ENCODE peak calls at places on chromosomes 5 and 9, in six cellular contexts. F is HCT116, A is HepG2, H is GM12878, D is H1, P is K562. Q is an unnamed sample.

GRCh38 chr9:129759329-129759728 is 6.5 kb upstream of the PTGES start:
- DNase-seq in F (no peak), A (no peak), D (no peak), P (no peak), H (no peak), Q (no peak)

GRCh38 chr9:113187935-113188595 is 33.0 kb downstream of the FKBP15 start:
- DNase-seq in A (peak; percentile 4), H (no peak), D (no peak), P (no peak), F (peak; percentile 6), Q (no peak)

GRCh38 chr9:108885643-108886348 is 23.7 kb downstream of the ACTL7A start:
- DNase-seq in A (peak; percentile 100), F (peak; percentile 2), D (no peak), H (peak; percentile 81), P (peak; percentile 88), Q (peak; percentile 23)

GRCh38 chr5:32339198-32339597 is 26.5 kb upstream of the MTMR12 start:
- DNase-seq in A (no peak), D (no peak), P (peak; percentile 41), H (no peak), F (peak; percentile 39), Q (no peak)

GRCh38 chr9:89850633-89851325 is 246.0 kb downstream of the GADD45G start:
- DNase-seq in A (no peak), P (no peak), H (no peak), D (no peak), F (no peak), Q (no peak)

GRCh38 chr9:111798786-111799185 is 4.0 kb upstream of the SHOC1 start:
- DNase-seq in A (no peak), H (no peak), P (no peak), D (no peak), F (no peak), Q (no peak)

GRCh38 chr5:81631124-81631523 is 119.8 kb downstream of the SSBP2 start:
- DNase-seq in D (no peak), F (no peak), H (peak; percentile 51), P (no peak), A (no peak), Q (no peak)

GRCh38 chr5:131854134-131854533 is 57.3 kb upstream of the FNIP1 start:
- DNase-seq in P (no peak), D (no peak), A (no peak), H (peak; percentile 8), F (no peak), Q (no peak)

GRCh38 chr5:168301593-168302388 is 10.3 kb downstream of the WWC1 start:
- DNase-seq in P (no peak), D (no peak), F (peak; percentile 89), A (no peak), H (no peak), Q (no peak)

GRCh38 chr9:90915693-90916092 is 114.1 kb downstream of the SYK start:
- DNase-seq in A (no peak), H (no peak), P (peak; percentile 31), F (no peak), D (no peak), Q (peak; percentile 43)

GRCh38 chr9:114091711-114092110 is 7.4 kb downstream of the KIF12 start:
- DNase-seq in H (no peak), F (no peak), D (no peak), A (no peak), P (no peak), Q (no peak)

GRCh38 chr5:65125681-65126080 is 356.0 kb downstream of the ADAMTS6 start:
- DNase-seq in A (no peak), D (no peak), F (no peak), H (no peak), P (no peak), Q (no peak)

GRCh38 chr5:124511791-124512190 is 234.6 kb downstream of the ZNF608 start:
- DNase-seq in A (no peak), H (no peak), P (no peak), D (no peak), F (no peak), Q (no peak)

GRCh38 chr9:21137020-21137419 is 4.6 kb downstream of the IFNW1 start:
- DNase-seq in A (no peak), P (no peak), F (no peak), D (no peak), H (no peak), Q (no peak)

GRCh38 chr5:149694007-149694406 is 36.1 kb upstream of the PPARGC1B start:
- DNase-seq in D (no peak), A (peak; percentile 46), F (no peak), H (no peak), P (no peak), Q (no peak)

GRCh38 chr5:149693482-149693881 is 36.6 kb upstream of the PPARGC1B start:
- DNase-seq in H (no peak), P (no peak), D (no peak), A (no peak), F (no peak), Q (no peak)

GRCh38 chr5:149702607-149702952 is 27.5 kb upstream of the PPARGC1B start:
- DNase-seq in P (peak; percentile 60), H (no peak), F (no peak), D (no peak), A (no peak), Q (no peak)

GRCh38 chr5:149700347-149700746 is 29.8 kb upstream of the PPARGC1B start:
- DNase-seq in A (no peak), P (no peak), D (no peak), F (no peak), H (no peak), Q (no peak)

DNA sequence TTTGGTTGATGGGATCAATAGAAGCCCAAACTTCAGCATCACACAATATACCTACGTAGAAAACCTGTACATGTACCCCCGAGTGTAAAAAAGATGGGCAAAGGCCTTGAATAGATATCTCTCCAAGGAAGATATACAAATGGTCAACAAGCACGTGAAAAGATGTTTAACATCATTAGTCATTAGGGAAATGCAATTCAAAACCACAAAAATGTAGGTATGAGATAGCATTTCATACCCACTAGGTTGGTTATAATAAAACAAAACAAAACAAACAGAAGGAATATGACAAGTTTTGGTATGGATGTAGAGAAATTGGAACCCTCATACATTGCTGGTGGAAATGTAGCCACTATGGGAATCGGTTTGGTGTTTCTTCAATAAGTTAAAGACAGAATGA is 33.1 kb upstream of the PPARGC1B start:
- DNase-seq in H (no peak), D (no peak), F (no peak), P (no peak), A (no peak), Q (no peak)
- TF ChIP-seq ZNF274 in H (no peak), D (no peak), F (no peak), P (no peak), A (no peak), Q (no peak)

GRCh38 chr9:79778581-79778980 is 206.8 kb downstream of the TLE4 start:
- DNase-seq in P (no peak), A (no peak), H (no peak), D (no peak), F (no peak), Q (no peak)

GRCh38 chr9:79774356-79774755 is 202.6 kb downstream of the TLE4 start:
- DNase-seq in H (no peak), A (no peak), F (no peak), P (no peak), D (no peak), Q (no peak)

GRCh38 chr9:79780559-79780958 is 208.8 kb downstream of the TLE4 start:
- DNase-seq in H (no peak), F (no peak), A (peak; percentile 30), D (no peak), P (no peak), Q (no peak)

GRCh38 chr9:79781263-79781662 is 209.5 kb downstream of the TLE4 start:
- DNase-seq in P (no peak), F (no peak), A (no peak), H (no peak), D (no peak), Q (no peak)

GRCh38 chr9:79776581-79776980 is 204.8 kb downstream of the TLE4 start:
- DNase-seq in A (no peak), P (no peak), D (no peak), H (no peak), F (no peak), Q (no peak)
- TF ChIP-seq ZNF274 in A (no peak), P (no peak), D (no peak), H (no peak), F (no peak), Q (no peak)

GRCh38 chr5:176737746-176738699 is 72.3 kb upstream of the UNC5A start:
- DNase-seq in D (no peak), P (no peak), H (no peak), A (no peak), F (no peak), Q (no peak)

GRCh38 chr5:176740702-176741565 is 69.4 kb upstream of the UNC5A start:
- DNase-seq in H (no peak), P (no peak), F (no peak), D (no peak), A (no peak), Q (no peak)

GRCh38 chr5:176740131-176740701 is 70.1 kb upstream of the UNC5A start:
- DNase-seq in F (no peak), D (no peak), A (no peak), P (no peak), H (no peak), Q (no peak)

GRCh38 chr5:176738851-176739250 is 71.5 kb upstream of the UNC5A start:
- DNase-seq in P (no peak), D (no peak), A (no peak), F (no peak), H (no peak), Q (no peak)

DNA sequence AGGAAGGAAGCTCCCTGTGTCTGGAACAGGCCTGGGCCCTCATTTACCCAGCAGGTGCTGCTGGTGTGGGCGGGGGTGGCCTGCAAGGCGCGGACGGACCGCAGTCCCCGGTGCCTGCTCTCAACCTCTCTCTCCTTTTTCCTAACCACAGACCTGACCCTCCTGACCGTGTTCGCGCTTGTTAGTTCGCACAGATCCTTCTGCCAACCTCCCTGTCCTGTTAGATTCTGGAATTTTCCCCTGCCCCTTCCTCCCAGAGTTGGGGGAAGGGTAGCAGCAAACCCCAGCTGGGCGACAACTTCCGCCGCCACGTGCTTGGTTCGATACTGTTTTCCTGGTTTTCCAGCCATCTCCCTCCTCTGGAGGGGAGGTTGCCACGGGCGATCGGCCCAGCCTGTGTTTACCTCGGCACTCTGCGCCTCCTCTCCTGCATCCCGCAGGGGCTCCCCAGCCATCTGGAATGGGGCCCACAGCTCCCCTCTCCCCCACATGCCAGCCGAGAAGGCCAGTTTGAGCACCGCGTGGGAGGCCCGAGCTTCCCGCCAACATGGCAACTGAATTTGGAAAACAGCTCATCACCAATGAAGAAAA is 70.8 kb upstream of the UNC5A start:
- DNase-seq in A (no peak), P (no peak), D (no peak), H (no peak), F (no peak), Q (no peak)
- TF ChIP-seq ZNF274 in A (no peak), P (no peak), D (no peak), H (no peak), F (no peak), Q (no peak)

DNA sequence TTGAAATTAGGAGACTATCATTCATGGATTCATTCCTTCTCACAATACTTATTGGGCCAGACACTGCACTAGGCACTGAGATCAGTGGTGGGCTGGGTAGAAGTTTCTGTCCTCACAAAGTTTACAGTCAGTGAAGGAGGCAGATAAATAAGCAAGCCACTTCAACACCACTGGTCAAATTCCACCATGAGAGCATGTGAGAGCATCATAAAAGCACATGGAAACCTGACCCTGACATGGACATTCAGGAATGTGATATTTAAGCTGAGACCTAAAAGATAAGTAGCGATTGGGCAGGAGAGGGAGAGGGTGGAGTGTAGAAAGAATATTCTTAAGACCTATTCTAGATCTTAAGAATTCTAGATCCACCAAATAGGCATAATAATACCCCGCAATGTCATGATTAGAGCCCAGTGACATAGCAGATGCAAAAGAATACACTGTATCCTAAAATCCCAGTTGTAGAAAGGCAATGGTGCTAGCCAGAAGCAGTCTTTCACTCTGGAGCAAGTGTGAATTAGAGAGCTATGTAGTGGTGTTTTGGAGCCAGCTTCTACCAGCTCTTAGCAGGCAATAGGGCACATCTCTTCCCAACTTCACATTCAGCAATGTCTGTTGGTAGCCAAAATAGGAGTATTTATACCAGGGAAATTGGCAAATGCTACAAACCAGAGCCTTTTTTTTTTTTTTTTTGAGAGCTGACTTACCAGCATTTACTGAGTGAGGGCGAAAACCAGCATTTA is 46.4 kb downstream of the SH3RF2 start:
- DNase-seq in F (no peak), P (no peak), D (no peak), H (no peak), A (no peak), Q (no peak)
- TF ChIP-seq ZNF274 in F (no peak), P (no peak), D (no peak), H (no peak), A (no peak), Q (no peak)